ENCODE peak calls at places on chromosomes 3 and 15, in five cellular contexts. O is NT2/D1; X is stimulated activated CD4-positive, alpha-beta T cell treated with anti-CD3 and anti-CD28 coated beads, Interleukin-15, amount 100 ng/mL, for 1 hour; T is coronary artery; E is HFFc6. Q is an unnamed sample.
A peak's percentile ranks its signal among the peaks of the same experiment; 100 is the strongest.

GRCh38 chr3:98741121-98741716 is 21.9 kb upstream of the ST3GAL6 start:
- DNase-seq in T (no peak), O (no peak), E (no peak), X (no peak), Q (no peak)

GRCh38 chr15:92583311-92584034 is 72.1 kb downstream of the FAM174B start:
- DNase-seq in T (no peak), O (no peak), E (no peak), X (no peak), Q (no peak)

GRCh38 chr3:182738583-182739514 is 54.5 kb upstream of the ATP11B start:
- DNase-seq in O (no peak), T (no peak), X (no peak), E (no peak), Q (no peak)

GRCh38 chr3:143586565-143586964 is 261.7 kb downstream of the SLC9A9 start:
- DNase-seq in T (no peak), O (no peak), X (no peak), E (no peak), Q (no peak)

GRCh38 chr3:179168933-179169332 is 20.8 kb downstream of the PIK3CA start:
- DNase-seq in O (no peak), T (no peak), E (no peak), X (no peak), Q (no peak)

GRCh38 chr3:172213168-172213567 is 173.8 kb downstream of the FNDC3B start:
- DNase-seq in E (peak; percentile 22), O (no peak), X (no peak), T (no peak), Q (no peak)

GRCh38 chr15:69723404-69724097 is 270.9 kb downstream of the RPLP1 start:
- DNase-seq in T (no peak), O (no peak), X (no peak), E (no peak), Q (no peak)

GRCh38 chr15:83747050-83747717 is 93.3 kb downstream of the ADAMTSL3 start:
- DNase-seq in E (no peak), X (no peak), T (no peak), O (no peak), Q (no peak)

GRCh38 chr3:183247190-183247589 is 5.9 kb upstream of the B3GNT5 start:
- DNase-seq in X (no peak), E (no peak), T (no peak), O (no peak), Q (no peak)

GRCh38 chr3:99896482-99896881 is 78.8 kb downstream of the CMSS1 start:
- DNase-seq in X (no peak), O (no peak), T (no peak), E (peak; percentile 24), Q (no peak)

GRCh38 chr15:64315136-64315661 is 40.8 kb downstream of the CSNK1G1 start:
- DNase-seq in T (no peak), X (no peak), E (no peak), O (no peak), Q (no peak)

GRCh38 chr3:188854395-188855149 is 317.2 kb upstream of the TPRG1 start:
- DNase-seq in E (peak; percentile 71), O (no peak), T (no peak), X (no peak), Q (no peak)

GRCh38 chr3:13144163-13145023 is 71.2 kb upstream of the IQSEC1 start:
- DNase-seq in T (peak; percentile 47), O (no peak), X (no peak), E (no peak), Q (no peak)

GRCh38 chr3:157134620-157135191 is 25.2 kb downstream of the CCNL1 start:
- DNase-seq in T (no peak), E (no peak), X (no peak), O (no peak), Q (no peak)

GRCh38 chr3:153768559-153769469 is 352.4 kb upstream of the ARHGEF26 start:
- DNase-seq in O (peak; percentile 48), E (peak; percentile 41), X (no peak), T (no peak), Q (no peak)

GRCh38 chr15:52362497-52362896 is 66.9 kb upstream of the MYO5C start:
- DNase-seq in O (no peak), E (peak; percentile 37), T (no peak), X (no peak), Q (no peak)

GRCh38 chr3:44476181-44476599 is 1.3 kb downstream of the ZNF445 start:
- DNase-seq in T (no peak), E (peak; percentile 37), X (no peak), O (no peak), Q (no peak)

GRCh38 chr3:64134882-64135281 is 90.4 kb downstream of the PRICKLE2 start:
- DNase-seq in X (no peak), E (no peak), T (no peak), O (no peak), Q (no peak)

GRCh38 chr15:96330064-96330449 is 443 bp upstream of the NR2F2 start:
- DNase-seq in O (no peak), X (no peak), T (peak; percentile 91), E (peak; percentile 85), Q (peak; percentile 82)

GRCh38 chr3:171172070-171172469 is 145.6 kb upstream of the SLC2A2 start:
- DNase-seq in O (no peak), E (no peak), X (no peak), T (no peak), Q (no peak)

GRCh38 chr15:39668457-39668856 is 87.6 kb downstream of the THBS1 start:
- DNase-seq in T (no peak), X (no peak), E (no peak), O (no peak), Q (no peak)

Q was measured in mesothelial cell of epicardium.